ENCODE peak calls at places on chromosomes 2 and 18, in five cellular contexts. One of them, this sample, is unnamed.

GRCh38 chr2:39837856-39838453 is 58.9 kb upstream of the THUMPD2 start:
- DNase-seq in SK-N-SH: peak
- DNase-seq in OCI-LY7: peak
- DNase-seq in activated B cell treated with CpG ODN at 0.5 μM for 24 hours: no peak
- DNase-seq in colonic mucosa: peak
- DNase-seq in this sample: peak

GRCh38 chr2:43105586-43106562 is 120.5 kb downstream of the ZFP36L2 start:
- DNase-seq in OCI-LY7: peak
- DNase-seq in activated B cell treated with CpG ODN at 0.5 μM for 24 hours: no peak
- DNase-seq in colonic mucosa: peak
- DNase-seq in SK-N-SH: peak
- DNase-seq in this sample: peak

GRCh38 chr2:127043367-127044164 is 63.4 kb downstream of the BIN1 start:
- DNase-seq in activated B cell treated with CpG ODN at 0.5 μM for 24 hours: no peak
- DNase-seq in OCI-LY7: no peak
- DNase-seq in SK-N-SH: peak
- DNase-seq in colonic mucosa: no peak
- DNase-seq in this sample: no peak

GRCh38 chr2:79906149-79906548 is 393.3 kb downstream of the CTNNA2 start:
- DNase-seq in activated B cell treated with CpG ODN at 0.5 μM for 24 hours: no peak
- DNase-seq in SK-N-SH: peak
- DNase-seq in OCI-LY7: no peak
- DNase-seq in colonic mucosa: no peak
- DNase-seq in this sample: no peak

GRCh38 chr2:176158306-176158643 is 1.2 kb downstream of the HOXD3 start:
- DNase-seq in activated B cell treated with CpG ODN at 0.5 μM for 24 hours: no peak
- DNase-seq in colonic mucosa: no peak
- DNase-seq in SK-N-SH: no peak
- DNase-seq in OCI-LY7: no peak
- DNase-seq in this sample: no peak

GRCh38 chr2:163774862-163775261 is 39.1 kb upstream of the FIGN start:
- DNase-seq in colonic mucosa: no peak
- DNase-seq in activated B cell treated with CpG ODN at 0.5 μM for 24 hours: no peak
- DNase-seq in SK-N-SH: no peak
- DNase-seq in OCI-LY7: no peak
- DNase-seq in this sample: no peak

GRCh38 chr2:219661197-219661954 is 33.9 kb downstream of the SLC4A3 start:
- DNase-seq in SK-N-SH: no peak
- DNase-seq in activated B cell treated with CpG ODN at 0.5 μM for 24 hours: no peak
- DNase-seq in OCI-LY7: no peak
- DNase-seq in colonic mucosa: no peak
- DNase-seq in this sample: no peak

GRCh38 chr2:227423633-227424499 is 36.1 kb upstream of the SCYGR1 start:
- DNase-seq in activated B cell treated with CpG ODN at 0.5 μM for 24 hours: no peak
- DNase-seq in OCI-LY7: no peak
- DNase-seq in colonic mucosa: no peak
- DNase-seq in SK-N-SH: no peak
- DNase-seq in this sample: no peak

GRCh38 chr2:233418761-233419625 is 64.7 kb downstream of the DGKD start:
- DNase-seq in colonic mucosa: no peak
- DNase-seq in SK-N-SH: no peak
- DNase-seq in activated B cell treated with CpG ODN at 0.5 μM for 24 hours: peak
- DNase-seq in OCI-LY7: peak
- DNase-seq in this sample: peak

GRCh38 chr2:156087875-156088274 is 244.6 kb downstream of the NR4A2 start:
- DNase-seq in OCI-LY7: no peak
- DNase-seq in activated B cell treated with CpG ODN at 0.5 μM for 24 hours: no peak
- DNase-seq in colonic mucosa: no peak
- DNase-seq in SK-N-SH: no peak
- DNase-seq in this sample: no peak

GRCh38 chr2:223477318-223477717 is 124.8 kb downstream of the SCG2 start:
- DNase-seq in OCI-LY7: no peak
- DNase-seq in activated B cell treated with CpG ODN at 0.5 μM for 24 hours: no peak
- DNase-seq in colonic mucosa: no peak
- DNase-seq in SK-N-SH: no peak
- DNase-seq in this sample: no peak

GRCh38 chr2:23298551-23298950 is 86.4 kb upstream of the KLHL29 start:
- DNase-seq in OCI-LY7: no peak
- DNase-seq in SK-N-SH: no peak
- DNase-seq in colonic mucosa: no peak
- DNase-seq in activated B cell treated with CpG ODN at 0.5 μM for 24 hours: no peak
- DNase-seq in this sample: no peak

GRCh38 chr2:177612651-177613050 is 220.1 kb downstream of the AGPS start:
- DNase-seq in SK-N-SH: no peak
- DNase-seq in activated B cell treated with CpG ODN at 0.5 μM for 24 hours: no peak
- DNase-seq in colonic mucosa: no peak
- DNase-seq in OCI-LY7: no peak
- DNase-seq in this sample: no peak

GRCh38 chr2:77104554-77104953 is 417.6 kb downstream of the LRRTM4 start:
- DNase-seq in SK-N-SH: no peak
- DNase-seq in activated B cell treated with CpG ODN at 0.5 μM for 24 hours: no peak
- DNase-seq in OCI-LY7: no peak
- DNase-seq in colonic mucosa: no peak
- DNase-seq in this sample: no peak

GRCh38 chr18:44601447-44601846 is 79.2 kb upstream of the SETBP1 start:
- DNase-seq in OCI-LY7: no peak
- DNase-seq in SK-N-SH: no peak
- DNase-seq in activated B cell treated with CpG ODN at 0.5 μM for 24 hours: no peak
- DNase-seq in colonic mucosa: no peak
- DNase-seq in this sample: no peak

GRCh38 chr2:114119846-114120348 is 230.0 kb downstream of the ACTR3 start:
- DNase-seq in activated B cell treated with CpG ODN at 0.5 μM for 24 hours: no peak
- DNase-seq in colonic mucosa: no peak
- DNase-seq in SK-N-SH: no peak
- DNase-seq in OCI-LY7: no peak
- DNase-seq in this sample: no peak

GRCh38 chr2:65580824-65581223 is 148.4 kb upstream of the SPRED2 start:
- DNase-seq in SK-N-SH: no peak
- DNase-seq in OCI-LY7: no peak
- DNase-seq in colonic mucosa: no peak
- DNase-seq in activated B cell treated with CpG ODN at 0.5 μM for 24 hours: no peak
- DNase-seq in this sample: no peak

GRCh38 chr2:98923244-98923940 is 12.6 kb downstream of the CRACDL start:
- DNase-seq in activated B cell treated with CpG ODN at 0.5 μM for 24 hours: no peak
- DNase-seq in OCI-LY7: no peak
- DNase-seq in colonic mucosa: no peak
- DNase-seq in SK-N-SH: no peak
- DNase-seq in this sample: no peak

GRCh38 chr18:9827856-9828793 is 57.6 kb upstream of the TXNDC2 start:
- DNase-seq in SK-N-SH: no peak
- DNase-seq in activated B cell treated with CpG ODN at 0.5 μM for 24 hours: no peak
- DNase-seq in OCI-LY7: no peak
- DNase-seq in colonic mucosa: peak
- DNase-seq in this sample: no peak

GRCh38 chr2:56198936-56199335 is 15.1 kb downstream of the CCDC85A start:
- DNase-seq in colonic mucosa: no peak
- DNase-seq in SK-N-SH: no peak
- DNase-seq in activated B cell treated with CpG ODN at 0.5 μM for 24 hours: no peak
- DNase-seq in OCI-LY7: no peak
- DNase-seq in this sample: no peak

GRCh38 chr2:210792000-210792399 is 235.6 kb downstream of the CPS1 start:
- DNase-seq in colonic mucosa: no peak
- DNase-seq in OCI-LY7: no peak
- DNase-seq in SK-N-SH: peak
- DNase-seq in activated B cell treated with CpG ODN at 0.5 μM for 24 hours: no peak
- DNase-seq in this sample: no peak

GRCh38 chr2:120888851-120889250 is 153.2 kb downstream of the GLI2 start:
- DNase-seq in OCI-LY7: no peak
- DNase-seq in SK-N-SH: no peak
- DNase-seq in colonic mucosa: no peak
- DNase-seq in activated B cell treated with CpG ODN at 0.5 μM for 24 hours: no peak
- DNase-seq in this sample: no peak

GRCh38 chr2:134080759-134081158 is 173.1 kb upstream of the MGAT5 start:
- DNase-seq in SK-N-SH: no peak
- DNase-seq in activated B cell treated with CpG ODN at 0.5 μM for 24 hours: no peak
- DNase-seq in colonic mucosa: no peak
- DNase-seq in OCI-LY7: no peak
- DNase-seq in this sample: no peak

GRCh38 chr2:134081238-134081637 is 172.6 kb upstream of the MGAT5 start:
- DNase-seq in colonic mucosa: no peak
- DNase-seq in SK-N-SH: no peak
- DNase-seq in OCI-LY7: no peak
- DNase-seq in activated B cell treated with CpG ODN at 0.5 μM for 24 hours: no peak
- DNase-seq in this sample: no peak

GRCh38 chr2:134075204-134075603 is 178.7 kb upstream of the MGAT5 start:
- DNase-seq in SK-N-SH: no peak
- DNase-seq in colonic mucosa: no peak
- DNase-seq in activated B cell treated with CpG ODN at 0.5 μM for 24 hours: no peak
- DNase-seq in OCI-LY7: no peak
- DNase-seq in this sample: no peak

GRCh38 chr2:134079373-134079772 is 174.5 kb upstream of the MGAT5 start:
- DNase-seq in activated B cell treated with CpG ODN at 0.5 μM for 24 hours: peak
- DNase-seq in colonic mucosa: no peak
- DNase-seq in OCI-LY7: peak
- DNase-seq in SK-N-SH: no peak
- DNase-seq in this sample: peak

GRCh38 chr2:134078349-134078748 is 175.5 kb upstream of the MGAT5 start:
- DNase-seq in activated B cell treated with CpG ODN at 0.5 μM for 24 hours: no peak
- DNase-seq in OCI-LY7: no peak
- DNase-seq in colonic mucosa: no peak
- DNase-seq in SK-N-SH: peak
- DNase-seq in this sample: no peak
- TF ChIP-seq CTCF in activated B cell treated with CpG ODN at 0.5 μM for 24 hours: no peak
- TF ChIP-seq CTCF in OCI-LY7: no peak
- TF ChIP-seq CTCF in colonic mucosa: no peak
- TF ChIP-seq CTCF in SK-N-SH: no peak
- TF ChIP-seq CTCF in this sample: no peak

GRCh38 chr2:74658516-74658915 is 4.5 kb downstream of the SEMA4F start:
- DNase-seq in colonic mucosa: no peak
- DNase-seq in SK-N-SH: no peak
- DNase-seq in OCI-LY7: no peak
- DNase-seq in activated B cell treated with CpG ODN at 0.5 μM for 24 hours: no peak
- DNase-seq in this sample: no peak

GRCh38 chr2:74659462-74659861 is 5.4 kb downstream of the SEMA4F start:
- DNase-seq in activated B cell treated with CpG ODN at 0.5 μM for 24 hours: no peak
- DNase-seq in OCI-LY7: no peak
- DNase-seq in colonic mucosa: no peak
- DNase-seq in SK-N-SH: no peak
- DNase-seq in this sample: no peak

GRCh38 chr2:74655579-74655978 is 1.5 kb downstream of the SEMA4F start:
- DNase-seq in SK-N-SH: no peak
- DNase-seq in activated B cell treated with CpG ODN at 0.5 μM for 24 hours: no peak
- DNase-seq in OCI-LY7: no peak
- DNase-seq in colonic mucosa: no peak
- DNase-seq in this sample: no peak

GRCh38 chr2:74653589-74653984 is 460 bp upstream of the SEMA4F start:
- DNase-seq in activated B cell treated with CpG ODN at 0.5 μM for 24 hours: no peak
- DNase-seq in OCI-LY7: no peak
- DNase-seq in colonic mucosa: no peak
- DNase-seq in SK-N-SH: peak
- DNase-seq in this sample: no peak

GRCh38 chr2:74653985-74654882 is at the start of gene SEMA4F:
- DNase-seq in colonic mucosa: peak
- DNase-seq in OCI-LY7: peak
- DNase-seq in SK-N-SH: peak
- DNase-seq in activated B cell treated with CpG ODN at 0.5 μM for 24 hours: peak
- DNase-seq in this sample: peak
- TF ChIP-seq CTCF in colonic mucosa: no peak
- TF ChIP-seq CTCF in OCI-LY7: no peak
- TF ChIP-seq CTCF in SK-N-SH: no peak
- TF ChIP-seq CTCF in activated B cell treated with CpG ODN at 0.5 μM for 24 hours: no peak
- TF ChIP-seq CTCF in this sample: no peak

GRCh38 chr18:37383036-37383788 is 182.4 kb downstream of the CELF4 start:
- DNase-seq in SK-N-SH: peak
- DNase-seq in activated B cell treated with CpG ODN at 0.5 μM for 24 hours: no peak
- DNase-seq in colonic mucosa: no peak
- DNase-seq in OCI-LY7: no peak
- DNase-seq in this sample: no peak
- TF ChIP-seq CTCF in SK-N-SH: no peak
- TF ChIP-seq CTCF in activated B cell treated with CpG ODN at 0.5 μM for 24 hours: no peak
- TF ChIP-seq CTCF in colonic mucosa: no peak
- TF ChIP-seq CTCF in OCI-LY7: no peak
- TF ChIP-seq CTCF in this sample: no peak

GRCh38 chr2:225411452-225411851 is 11.9 kb downstream of the NYAP2 start:
- DNase-seq in colonic mucosa: no peak
- DNase-seq in OCI-LY7: peak
- DNase-seq in activated B cell treated with CpG ODN at 0.5 μM for 24 hours: no peak
- DNase-seq in SK-N-SH: no peak
- DNase-seq in this sample: no peak
- TF ChIP-seq CTCF in colonic mucosa: no peak
- TF ChIP-seq CTCF in OCI-LY7: peak
- TF ChIP-seq CTCF in activated B cell treated with CpG ODN at 0.5 μM for 24 hours: no peak
- TF ChIP-seq CTCF in SK-N-SH: peak
- TF ChIP-seq CTCF in this sample: no peak

GRCh38 chr2:189679224-189679623 is 4.8 kb downstream of the ANKAR start:
- DNase-seq in colonic mucosa: no peak
- DNase-seq in SK-N-SH: no peak
- DNase-seq in OCI-LY7: no peak
- DNase-seq in activated B cell treated with CpG ODN at 0.5 μM for 24 hours: no peak
- DNase-seq in this sample: no peak
- TF ChIP-seq CTCF in colonic mucosa: no peak
- TF ChIP-seq CTCF in SK-N-SH: no peak
- TF ChIP-seq CTCF in OCI-LY7: no peak
- TF ChIP-seq CTCF in activated B cell treated with CpG ODN at 0.5 μM for 24 hours: no peak
- TF ChIP-seq CTCF in this sample: no peak

GRCh38 chr2:199956062-199956380 is 639 bp downstream of the MAIP1 start:
- DNase-seq in OCI-LY7: peak
- DNase-seq in SK-N-SH: no peak
- DNase-seq in colonic mucosa: no peak
- DNase-seq in activated B cell treated with CpG ODN at 0.5 μM for 24 hours: no peak
- DNase-seq in this sample: no peak

GRCh38 chr2:199951023-199951422 is 4.3 kb downstream of the TYW5 start:
- DNase-seq in activated B cell treated with CpG ODN at 0.5 μM for 24 hours: no peak
- DNase-seq in colonic mucosa: no peak
- DNase-seq in OCI-LY7: no peak
- DNase-seq in SK-N-SH: no peak
- DNase-seq in this sample: no peak

GRCh38 chr2:199958014-199958413 is 2.6 kb downstream of the MAIP1 start:
- DNase-seq in OCI-LY7: no peak
- DNase-seq in activated B cell treated with CpG ODN at 0.5 μM for 24 hours: no peak
- DNase-seq in SK-N-SH: no peak
- DNase-seq in colonic mucosa: no peak
- DNase-seq in this sample: no peak

GRCh38 chr2:199955007-199955338 is 318 bp downstream of the TYW5 start:
- DNase-seq in colonic mucosa: no peak
- DNase-seq in activated B cell treated with CpG ODN at 0.5 μM for 24 hours: no peak
- DNase-seq in OCI-LY7: no peak
- DNase-seq in SK-N-SH: no peak
- DNase-seq in this sample: peak

GRCh38 chr2:199955339-199956061 is at the start of the genes MAIP1 and TYW5:
- DNase-seq in activated B cell treated with CpG ODN at 0.5 μM for 24 hours: peak
- DNase-seq in OCI-LY7: peak
- DNase-seq in colonic mucosa: peak
- DNase-seq in SK-N-SH: peak
- DNase-seq in this sample: peak
- TF ChIP-seq CTCF in activated B cell treated with CpG ODN at 0.5 μM for 24 hours: no peak
- TF ChIP-seq CTCF in OCI-LY7: peak
- TF ChIP-seq CTCF in colonic mucosa: no peak
- TF ChIP-seq CTCF in SK-N-SH: no peak
- TF ChIP-seq CTCF in this sample: peak

GRCh38 chr2:119596638-119597037 is 52.4 kb downstream of the CFAP221 start:
- DNase-seq in OCI-LY7: no peak
- DNase-seq in activated B cell treated with CpG ODN at 0.5 μM for 24 hours: no peak
- DNase-seq in SK-N-SH: peak
- DNase-seq in colonic mucosa: no peak
- DNase-seq in this sample: no peak

GRCh38 chr2:119590873-119591272 is 46.6 kb downstream of the CFAP221 start:
- DNase-seq in colonic mucosa: no peak
- DNase-seq in OCI-LY7: no peak
- DNase-seq in activated B cell treated with CpG ODN at 0.5 μM for 24 hours: no peak
- DNase-seq in SK-N-SH: peak
- DNase-seq in this sample: no peak

GRCh38 chr2:119591523-119591922 is 47.3 kb downstream of the CFAP221 start:
- DNase-seq in activated B cell treated with CpG ODN at 0.5 μM for 24 hours: no peak
- DNase-seq in colonic mucosa: no peak
- DNase-seq in OCI-LY7: no peak
- DNase-seq in SK-N-SH: no peak
- DNase-seq in this sample: no peak

GRCh38 chr2:119592436-119592835 is 48.2 kb downstream of the CFAP221 start:
- DNase-seq in OCI-LY7: no peak
- DNase-seq in colonic mucosa: no peak
- DNase-seq in activated B cell treated with CpG ODN at 0.5 μM for 24 hours: no peak
- DNase-seq in SK-N-SH: no peak
- DNase-seq in this sample: no peak
- TF ChIP-seq CTCF in OCI-LY7: no peak
- TF ChIP-seq CTCF in colonic mucosa: no peak
- TF ChIP-seq CTCF in activated B cell treated with CpG ODN at 0.5 μM for 24 hours: no peak
- TF ChIP-seq CTCF in SK-N-SH: no peak
- TF ChIP-seq CTCF in this sample: no peak

This sample was measured in GM10248.